ENCODE peak calls at places on chromosome 22, in ten cellular contexts. A, B, J, G, E, Y, O, F, X and Q are unnamed samples.
A peak's percentile ranks its signal among the peaks of the same experiment; 100 is the strongest.

GRCh38 chr22:47294571-47294970 is 532.1 kb downstream of the TBC1D22A start:
- DNase-seq in J (no peak), X (no peak), F (no peak), E (no peak), A (no peak), O (no peak), G (no peak), Y (no peak), B (no peak), Q (no peak)

GRCh38 chr22:20187777-20188566 is 37.1 kb upstream of the CCDC188 start:
- DNase-seq in O (no peak), X (no peak), E (no peak), F (no peak), B (no peak), J (no peak), Y (no peak), G (no peak), A (no peak), Q (no peak)

GRCh38 chr22:50102946-50103345 is 13.1 kb downstream of the MOV10L1 start:
- DNase-seq in E (peak; percentile 10), F (no peak), G (peak; percentile 31), O (no peak), X (no peak), J (peak; percentile 49), A (no peak), Y (no peak), B (no peak), Q (no peak)

GRCh38 chr22:40671369-40671768 is 7.9 kb upstream of the MCHR1 start:
- DNase-seq in E (no peak), F (no peak), Y (no peak), J (no peak), B (no peak), O (no peak), A (no peak), X (no peak), G (no peak), Q (no peak)

GRCh38 chr22:19991395-19991644 is 25.3 kb downstream of the ARVCF start:
- DNase-seq in J (no peak), Y (no peak), E (no peak), G (no peak), B (no peak), F (no peak), A (no peak), X (no peak), O (no peak), Q (no peak)

GRCh38 chr22:35961480-35961902 is 67.1 kb downstream of the RBFOX2 start:
- DNase-seq in F (no peak), G (no peak), Y (no peak), J (no peak), E (peak; percentile 7), X (peak; percentile 80), A (peak; percentile 40), B (no peak), O (peak; percentile 43), Q (peak; percentile 28)

GRCh38 chr22:49586873-49587272 is 240.8 kb downstream of the BRD1 start:
- DNase-seq in X (peak; percentile 53), E (no peak), Y (no peak), F (no peak), B (no peak), G (no peak), J (no peak), O (no peak), A (no peak), Q (no peak)

GRCh38 chr22:17228725-17229126 is 9.5 kb upstream of the ADA2 start:
- DNase-seq in G (peak; percentile 60), E (no peak), F (no peak), X (no peak), Y (no peak), B (no peak), J (no peak), O (no peak), A (no peak), Q (no peak)

DNA sequence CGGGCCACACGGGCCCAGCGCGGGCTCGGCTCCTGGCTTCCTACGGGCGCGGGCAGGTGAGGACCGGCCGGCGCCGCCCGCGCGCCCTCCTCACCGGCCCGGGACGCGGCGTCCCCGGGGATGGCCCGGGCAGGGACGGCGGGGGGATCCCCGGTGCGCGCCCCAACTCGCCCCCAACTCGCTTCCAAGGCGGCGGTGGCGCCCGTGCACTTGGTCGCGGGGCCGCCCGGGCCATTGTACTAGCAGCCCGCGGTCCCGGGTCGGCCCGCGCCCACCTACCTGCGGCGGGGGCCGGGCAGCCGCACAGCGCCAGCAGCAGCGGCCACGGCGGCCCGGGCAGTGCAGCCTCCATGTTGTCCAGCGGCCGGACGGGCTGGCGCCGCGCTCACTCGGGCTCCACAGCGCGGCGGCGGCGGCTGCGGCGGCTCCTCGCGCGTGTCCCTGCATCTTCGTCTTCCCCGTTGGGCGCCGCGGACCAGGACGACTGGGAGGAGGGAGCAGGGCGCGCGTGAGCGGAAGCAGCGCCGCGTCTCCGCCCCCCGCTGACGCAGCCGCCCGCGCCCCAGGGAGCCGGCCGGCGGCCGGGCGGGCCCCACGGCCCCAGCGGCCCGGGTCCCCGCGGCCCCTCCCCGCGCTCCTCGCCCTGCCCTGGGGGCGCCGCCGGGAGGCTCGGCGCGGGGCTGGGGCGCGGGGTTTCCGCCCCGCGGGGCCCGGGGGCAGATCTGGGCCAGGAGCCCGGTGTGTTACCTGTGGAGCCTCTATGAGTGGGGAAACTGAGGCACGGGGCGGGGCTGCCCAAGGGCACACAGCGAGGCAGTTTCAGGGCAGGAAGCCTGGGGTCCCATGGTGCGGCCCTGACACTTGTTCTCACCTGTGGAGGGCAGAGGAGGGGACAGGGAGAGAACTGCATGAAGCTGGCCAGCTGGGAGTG is 159.3 kb upstream of the GRK3 start:
- DNase-seq in F (no peak), X (peak; percentile 88), B (peak; percentile 79), E (peak; percentile 52), A (peak; percentile 82), O (peak; percentile 72), G (peak; percentile 13), Y (peak; percentile 81), J (peak; percentile 87), Q (peak; percentile 82)
- TF ChIP-seq POLR2A in F (peak; percentile 72), X (no peak), B (peak; percentile 52), E (peak; percentile 58), A (peak; percentile 53), O (peak; percentile 51), G (peak; percentile 60), Y (no peak), J (no peak), Q (peak; percentile 71)

DNA sequence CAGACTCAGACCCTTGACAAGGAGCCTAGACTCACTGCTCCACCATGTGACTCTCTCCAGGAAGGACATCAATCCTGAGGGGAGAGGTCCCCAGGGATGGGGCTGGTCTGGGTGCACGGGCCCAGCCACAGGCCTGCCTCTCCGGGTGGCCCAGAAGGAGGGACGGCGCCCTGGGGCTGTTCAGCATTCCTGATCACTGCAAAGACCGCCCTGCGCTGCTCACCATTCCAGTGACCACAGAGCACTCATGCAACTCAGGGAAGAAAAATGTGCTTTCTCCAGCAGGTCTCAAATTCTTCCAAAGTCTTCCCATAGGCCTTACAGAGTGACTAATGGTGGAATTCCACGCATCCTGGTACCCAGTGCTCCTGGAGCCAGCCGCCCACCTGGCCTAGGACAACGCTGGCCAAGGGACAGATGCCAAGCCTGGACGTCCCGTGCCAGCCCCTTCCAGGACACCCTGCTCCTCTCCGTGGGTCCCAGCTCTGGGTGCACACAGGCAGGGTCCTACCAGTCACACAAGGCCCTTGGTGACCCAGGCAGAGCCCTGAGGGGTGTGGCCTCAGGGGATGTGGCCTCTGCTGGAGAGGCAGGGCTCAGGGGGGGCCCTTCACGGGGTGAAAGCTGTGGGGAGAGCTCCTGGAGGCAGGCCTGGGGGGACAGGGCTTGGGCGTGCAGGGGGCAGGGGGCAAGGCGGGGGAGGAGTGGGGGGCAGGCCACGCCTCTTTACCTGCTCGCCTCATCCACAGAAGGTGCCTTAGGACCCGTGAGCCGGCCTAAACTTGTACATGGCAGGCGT is 178.8 kb downstream of the IGLL1 start:
- DNase-seq in Y (no peak), X (peak; percentile 56), O (peak; percentile 46), B (no peak), E (no peak), F (no peak), J (no peak), G (no peak), A (no peak), Q (no peak)
- TF ChIP-seq POLR2A in Y (no peak), X (no peak), O (no peak), B (no peak), E (no peak), F (no peak), J (no peak), G (no peak), A (no peak), Q (no peak)

GRCh38 chr22:26677217-26677616 is 19.8 kb downstream of the MIAT start:
- DNase-seq in G (no peak), Y (no peak), X (no peak), O (no peak), J (no peak), F (no peak), E (no peak), A (no peak), B (no peak), Q (no peak)

GRCh38 chr22:26672590-26673468 is 15.4 kb downstream of the MIAT start:
- DNase-seq in E (peak; percentile 75), Y (peak; percentile 66), X (peak; percentile 97), F (peak; percentile 98), J (peak; percentile 82), A (peak; percentile 96), B (peak; percentile 88), O (peak; percentile 92), G (peak; percentile 62), Q (peak; percentile 95)

GRCh38 chr22:26674211-26675190 is 17.1 kb downstream of the MIAT start:
- DNase-seq in O (no peak), B (no peak), Y (no peak), F (peak; percentile 37), A (no peak), E (no peak), J (no peak), G (no peak), X (no peak), Q (no peak)

GRCh38 chr22:26673485-26673884 is 16.1 kb downstream of the MIAT start:
- DNase-seq in Y (no peak), A (no peak), G (no peak), J (no peak), E (no peak), B (no peak), X (no peak), F (no peak), O (no peak), Q (no peak)

DNA sequence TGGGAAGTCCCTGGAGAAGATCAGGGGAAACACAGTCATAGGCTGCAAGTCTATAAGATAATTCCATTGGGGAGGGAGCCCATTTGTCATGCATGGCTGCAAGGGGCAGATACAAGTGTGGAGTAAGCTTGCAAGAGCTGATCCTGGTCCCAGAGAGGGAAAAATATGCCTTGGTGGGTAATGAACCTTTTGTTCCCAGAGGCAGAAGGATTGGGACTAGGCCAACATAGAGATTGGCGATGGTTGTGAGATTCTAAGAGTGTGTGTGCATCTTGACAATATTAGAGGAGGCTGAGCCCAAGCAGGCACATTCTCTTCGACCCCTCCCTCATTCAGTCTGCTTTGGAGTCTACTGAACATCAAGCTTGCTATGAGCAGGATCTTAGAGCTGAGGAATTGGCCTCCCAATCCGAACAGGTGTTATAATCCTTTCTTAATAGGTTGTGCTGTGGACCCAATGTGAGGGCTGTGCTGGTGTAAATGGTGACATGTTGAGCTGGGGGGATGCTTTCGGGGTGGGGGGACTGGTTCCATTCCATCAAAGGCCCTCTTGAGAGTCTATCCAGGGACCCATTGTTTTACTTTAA is 18.4 kb downstream of the MIAT start:
- DNase-seq in O (no peak), B (no peak), F (no peak), Y (no peak), A (no peak), X (no peak), E (no peak), G (no peak), J (no peak), Q (no peak)
- TF ChIP-seq POLR2A in O (no peak), B (no peak), F (no peak), Y (no peak), A (no peak), X (no peak), E (no peak), G (no peak), J (no peak), Q (no peak)

GRCh38 chr22:46250035-46250782 is at the start of gene CDPF1:
- DNase-seq in A (peak; percentile 91), B (peak; percentile 90), F (peak; percentile 55), O (peak; percentile 86), E (peak; percentile 69), X (peak; percentile 94), G (peak; percentile 73), Y (peak; percentile 95), J (peak; percentile 88), Q (peak; percentile 94)
- TF ChIP-seq POLR2A in A (peak; percentile 46), B (peak; percentile 81), F (peak; percentile 92), O (peak; percentile 64), E (peak; percentile 74), X (peak; percentile 51), G (peak; percentile 97), Y (peak; percentile 81), J (peak; percentile 82), Q (peak; percentile 91)